ENCODE peak calls at places on chromosomes 13 and 19, in five cellular contexts. O, N, M, J and A are unnamed samples.
A peak's percentile ranks its signal among the peaks of the same experiment; 100 is the strongest.

GRCh38 chr19:40689339-40690049 is 957 bp downstream of the NUMBL start:
- DNase-seq in O (no peak), N (peak; percentile 65), M (no peak), J (no peak), A (peak; percentile 58)

GRCh38 chr13:97249093-97249787 is 27.1 kb downstream of the MBNL2 start:
- DNase-seq in O (no peak), N (no peak), M (no peak), J (no peak), A (no peak)

GRCh38 chr19:55341191-55342043 is 1.7 kb downstream of the KMT5C start:
- DNase-seq in O (no peak), N (peak; percentile 67), M (no peak), J (peak; percentile 33), A (peak; percentile 83)

GRCh38 chr13:109288151-109288709 is 498.2 kb downstream of the IRS2 start:
- DNase-seq in O (no peak), N (no peak), M (no peak), J (peak; percentile 25), A (no peak)

GRCh38 chr19:18972301-18972831 is 31.3 kb upstream of the HOMER3 start:
- DNase-seq in O (no peak), N (no peak), M (no peak), J (peak; percentile 31), A (no peak)

GRCh38 chr19:49613374-49613773 is 22.4 kb downstream of the PRR12 start:
- DNase-seq in O (no peak), N (no peak), M (no peak), J (no peak), A (no peak)

GRCh38 chr13:71626396-71626795 is 240.6 kb downstream of the DACH1 start:
- DNase-seq in O (no peak), N (no peak), M (no peak), J (peak; percentile 9), A (no peak)

GRCh38 chr13:63124863-63125262 is 1709.2 kb upstream of the PCDH20 start:
- DNase-seq in O (no peak), N (no peak), M (no peak), J (peak; percentile 60), A (no peak)

GRCh38 chr13:29507356-29507755 is 88.1 kb downstream of the SLC7A1 start:
- DNase-seq in O (no peak), N (no peak), M (no peak), J (no peak), A (no peak)

GRCh38 chr19:39532233-39533002 is at the start of gene EID2B:
- DNase-seq in O (peak; percentile 94), N (peak; percentile 96), M (peak; percentile 95), J (peak; percentile 95), A (peak; percentile 95)
- TF ChIP-seq POLR2A in O (peak; percentile 79), N (peak; percentile 81), M (peak; percentile 40), J (peak; percentile 30), A (no peak)

GRCh38 chr19:11359421-11359820 is 4.2 kb downstream of the PLPPR2 start:
- DNase-seq in O (no peak), N (no peak), M (peak; percentile 47), J (no peak), A (no peak)

GRCh38 chr19:11361771-11362731 is 6.8 kb downstream of the PLPPR2 start:
- DNase-seq in O (no peak), N (no peak), M (peak; percentile 50), J (no peak), A (no peak)

GRCh38 chr19:11364296-11364904 is 9.2 kb downstream of the PLPPR2 start:
- DNase-seq in O (no peak), N (no peak), M (peak; percentile 45), J (no peak), A (no peak)

GRCh38 chr19:11363881-11364280 is 8.6 kb downstream of the PLPPR2 start:
- DNase-seq in O (no peak), N (no peak), M (no peak), J (no peak), A (no peak)

GRCh38 chr19:11361037-11361770 is 6.0 kb downstream of the PLPPR2 start:
- DNase-seq in O (no peak), N (no peak), M (peak; percentile 87), J (no peak), A (peak; percentile 89)
- TF ChIP-seq CTCF in O (no peak), N (no peak), M (no peak), J (no peak), A (no peak)

GRCh38 chr19:33290082-33290815 is 12.1 kb downstream of the CEBPA start:
- DNase-seq in O (no peak), N (no peak), M (no peak), J (no peak), A (no peak)
- H3K4me1 ChIP-seq in O (peaks cover 4% of the 10 kb centered on the region), N (no peaks in the 10 kb centered on the region), M (peaks cover 77% of the 10 kb centered on the region), J (peaks cover 3% of the 10 kb centered on the region), A (peaks cover 7% of the 10 kb centered on the region)

GRCh38 chr19:14381689-14382474 is 638 bp downstream of the ADGRE5 start:
- DNase-seq in O (no peak), N (no peak), M (no peak), J (peak; percentile 20), A (peak; percentile 80)
- TF ChIP-seq POLR2A in O (peak; percentile 42), N (no peak), M (no peak), J (no peak), A (no peak)

GRCh38 chr13:67736646-67737420 is 506.7 kb upstream of the PCDH9 start:
- DNase-seq in O (no peak), N (no peak), M (no peak), J (peak; percentile 68), A (no peak)
- TF ChIP-seq CTCF in O (no peak), N (no peak), M (peak; percentile 21), J (peak; percentile 24), A (no peak)

GRCh38 chr19:47097396-47098217 is 16.0 kb downstream of the ZC3H4 start:
- DNase-seq in O (no peak), N (no peak), M (no peak), J (no peak), A (no peak)
- H3K4me1 ChIP-seq in O (peaks cover 28% of the 10 kb centered on the region), N (peaks cover 15% of the 10 kb centered on the region), M (peaks cover 28% of the 10 kb centered on the region), J (peaks cover 7% of the 10 kb centered on the region), A (peaks cover 11% of the 10 kb centered on the region)

DNA sequence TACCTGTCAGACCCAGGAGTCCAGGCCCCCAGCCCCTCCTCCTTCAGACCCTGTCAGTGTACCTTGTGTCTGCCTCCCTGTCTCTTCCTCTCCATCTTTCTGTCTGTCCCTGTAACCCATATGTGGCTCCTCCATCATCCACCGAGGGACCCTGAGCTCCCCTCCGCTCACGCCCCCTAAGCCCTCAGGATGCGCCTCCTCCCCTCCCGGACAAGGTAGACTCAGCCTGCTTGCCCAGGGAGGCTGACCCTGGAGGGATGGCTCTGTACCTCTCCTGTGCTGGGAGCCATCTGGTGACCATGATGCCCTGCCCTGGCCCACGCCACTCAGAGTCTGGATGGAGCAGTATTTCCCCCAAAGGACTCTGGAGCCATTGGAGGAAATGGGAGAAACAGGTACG is 1.0 kb upstream of the CAPN12 start:
- DNase-seq in O (no peak), N (no peak), M (no peak), J (no peak), A (no peak)
- TF ChIP-seq POLR2A in O (no peak), N (no peak), M (no peak), J (no peak), A (no peak)